ENCODE peak calls at places on chromosomes 2 and 18, in four cellular contexts. L is GM12878, Z is endothelial cell of umbilical vein, N is K562. O is an unnamed sample.

GRCh38 chr18:51857989-51858388 is 482.0 kb upstream of the DCC start:
- DNase-seq in N (no peak), L (no peak), Z (no peak), O (no peak)

GRCh38 chr2:109059474-109060165 is 69.4 kb upstream of the SH3RF3 start:
- DNase-seq in N (no peak), Z (no peak), L (no peak), O (no peak)

GRCh38 chr18:26804474-26804873 is 61.0 kb downstream of the AQP4 start:
- DNase-seq in L (no peak), N (no peak), Z (no peak), O (no peak)

GRCh38 chr2:85179541-85179940 is 46.3 kb downstream of the TCF7L1 start:
- DNase-seq in N (no peak), Z (peak), L (no peak), O (no peak)

GRCh38 chr2:31440764-31441163 is 26.2 kb upstream of the XDH start:
- DNase-seq in L (no peak), Z (no peak), N (no peak), O (peak)

GRCh38 chr2:242024751-242025355 is 155.3 kb downstream of the RTP5 start:
- DNase-seq in N (no peak), L (no peak), Z (no peak), O (no peak)

GRCh38 chr2:47534179-47534919 is 131.4 kb downstream of the MSH2 start:
- DNase-seq in Z (peak), N (peak), L (no peak), O (peak)

GRCh38 chr2:111898703-111899514 is 502 bp downstream of the MERTK start:
- DNase-seq in Z (peak), L (no peak), N (no peak), O (no peak)

GRCh38 chr18:5285326-5285725 is 10.2 kb downstream of the ZBTB14 start:
- DNase-seq in L (no peak), N (peak), Z (no peak), O (no peak)

GRCh38 chr2:10412380-10412779 is 35.7 kb downstream of the ODC1 start:
- DNase-seq in L (no peak), Z (peak), N (peak), O (peak)

GRCh38 chr2:208820289-208820688 is 413.7 kb downstream of the PTH2R start:
- DNase-seq in L (no peak), Z (no peak), N (peak), O (no peak)

GRCh38 chr2:8380026-8380425 is 301.8 kb upstream of the ID2 start:
- DNase-seq in Z (no peak), N (no peak), L (no peak), O (no peak)

GRCh38 chr2:128366746-128367511 is 48.3 kb upstream of the HS6ST1 start:
- DNase-seq in N (no peak), L (no peak), Z (no peak), O (no peak)

GRCh38 chr2:112065966-112066365 is 10.9 kb downstream of the TMEM87B start:
- DNase-seq in N (no peak), Z (peak), L (no peak), O (peak)

GRCh38 chr2:140122001-140122400 is 1341.8 kb upstream of the NXPH2 start:
- DNase-seq in Z (no peak), N (no peak), L (no peak), O (no peak)

GRCh38 chr2:17790539-17790938 is 25.7 kb upstream of the MSGN1 start:
- DNase-seq in Z (no peak), N (no peak), L (no peak), O (no peak)

GRCh38 chr2:239566995-239567580 is 166.3 kb upstream of the HDAC4 start:
- DNase-seq in L (no peak), Z (no peak), N (no peak), O (no peak)

GRCh38 chr2:120204417-120204816 is 18.8 kb downstream of the TMEM185B start:
- DNase-seq in N (no peak), Z (no peak), L (no peak), O (no peak)

GRCh38 chr2:146068051-146068450 is 1548.1 kb upstream of the ZEB2 start:
- DNase-seq in Z (no peak), N (no peak), L (no peak), O (peak)

GRCh38 chr2:185583058-185583816 is 155.4 kb upstream of the FSIP2 start:
- DNase-seq in L (no peak), Z (no peak), N (no peak), O (peak)

GRCh38 chr2:181104512-181105121 is 124.2 kb downstream of the UBE2E3 start:
- DNase-seq in L (no peak), Z (peak), N (peak), O (peak)

GRCh38 chr2:181103659-181104058 is 123.3 kb downstream of the UBE2E3 start:
- DNase-seq in Z (no peak), L (no peak), N (no peak), O (no peak)

GRCh38 chr2:181105562-181105961 is 125.2 kb downstream of the UBE2E3 start:
- DNase-seq in L (no peak), N (no peak), Z (no peak), O (no peak)

GRCh38 chr2:181106229-181106628 is 125.8 kb downstream of the UBE2E3 start:
- DNase-seq in N (no peak), Z (no peak), L (no peak), O (no peak)

DNA sequence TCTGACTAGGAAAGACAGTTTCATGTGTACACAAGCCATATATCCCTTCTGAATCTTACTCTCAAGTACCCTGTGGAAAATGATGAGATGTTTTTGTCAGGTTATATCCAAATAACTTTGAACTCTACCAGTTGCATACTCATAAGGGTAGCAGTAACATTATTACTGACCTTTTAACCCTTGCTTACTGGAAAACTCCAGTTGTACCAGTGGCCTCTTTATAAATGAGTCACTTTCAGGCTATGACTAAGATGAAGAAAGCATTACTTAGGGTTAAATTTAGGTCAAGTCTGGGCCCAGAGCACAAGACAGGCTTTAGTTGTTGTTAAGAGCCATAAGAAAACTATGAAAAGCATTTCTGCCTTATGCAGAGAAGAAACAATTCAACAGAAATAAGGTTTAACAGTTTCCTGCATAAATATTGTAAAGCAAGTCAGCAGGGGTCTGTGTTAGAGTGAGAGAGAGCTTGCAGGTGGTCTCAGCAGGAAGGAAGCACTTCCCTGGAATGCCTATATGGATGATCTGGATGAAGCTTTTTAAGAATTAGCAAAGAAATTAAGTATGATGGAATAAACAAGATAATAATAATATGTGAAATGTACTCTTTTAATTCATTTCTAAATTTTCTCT is 126.5 kb downstream of the UBE2E3 start:
- DNase-seq in N (peak), Z (peak), L (peak), O (peak)
- TF ChIP-seq FOS in N (no peak), Z (peak), L (no peak), O (peak)

GRCh38 chr2:190036071-190036470 is 26.5 kb downstream of the MSTN start:
- DNase-seq in L (no peak), N (no peak), Z (no peak), O (no peak)
- TF ChIP-seq FOS in L (no peak), N (no peak), Z (no peak), O (no peak)

GRCh38 chr2:220276736-220277444 is 649.5 kb downstream of the SLC4A3 start:
- DNase-seq in N (no peak), Z (no peak), L (no peak), O (peak)
- TF ChIP-seq FOS in N (no peak), Z (no peak), L (no peak), O (no peak)

GRCh38 chr2:240981273-240981672 is 17.1 kb upstream of the SNED1 start:
- DNase-seq in N (no peak), Z (no peak), L (no peak), O (peak)

GRCh38 chr2:240981871-240982800 is 16.3 kb upstream of the SNED1 start:
- DNase-seq in N (no peak), Z (no peak), L (no peak), O (no peak)

GRCh38 chr2:240982821-240983281 is 15.6 kb upstream of the SNED1 start:
- DNase-seq in L (no peak), Z (no peak), N (no peak), O (no peak)

GRCh38 chr2:240983996-240984498 is 14.4 kb upstream of the SNED1 start:
- DNase-seq in N (no peak), Z (no peak), L (no peak), O (no peak)

DNA sequence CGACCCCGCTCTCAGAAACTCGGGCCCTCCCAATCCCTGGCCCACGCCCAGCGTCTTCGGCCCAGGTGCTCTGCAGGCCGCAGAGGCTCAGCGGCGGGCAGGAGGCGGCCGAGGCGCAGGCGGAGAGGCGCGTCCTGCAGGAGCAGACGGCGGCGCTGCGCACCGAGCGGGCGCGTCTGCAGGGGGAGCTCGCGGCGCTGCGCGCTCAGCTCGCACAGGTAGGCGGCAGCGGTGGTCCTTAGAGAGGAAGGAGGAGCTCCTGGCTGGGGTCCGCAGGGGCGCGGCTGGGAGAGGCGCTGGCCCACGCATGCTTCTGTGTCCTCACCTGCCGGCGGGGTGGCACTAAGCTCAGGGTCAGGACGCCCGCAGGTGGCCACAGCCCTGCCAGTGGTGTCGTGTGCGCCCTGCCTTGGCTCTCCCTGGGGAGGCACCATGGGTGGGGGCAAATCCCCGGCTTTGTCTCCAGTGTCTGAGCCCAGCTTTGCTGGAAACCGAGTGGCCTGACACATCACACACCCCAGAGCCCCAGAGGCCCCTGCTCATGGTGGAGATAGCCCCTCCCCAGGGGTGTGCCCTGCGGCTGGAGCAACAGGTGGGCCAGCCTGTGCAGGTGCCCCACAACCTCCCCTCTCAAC is 14.9 kb upstream of the SNED1 start:
- DNase-seq in L (no peak), N (peak), Z (peak), O (peak)
- TF ChIP-seq FOS in L (no peak), N (no peak), Z (no peak), O (no peak)

DNA sequence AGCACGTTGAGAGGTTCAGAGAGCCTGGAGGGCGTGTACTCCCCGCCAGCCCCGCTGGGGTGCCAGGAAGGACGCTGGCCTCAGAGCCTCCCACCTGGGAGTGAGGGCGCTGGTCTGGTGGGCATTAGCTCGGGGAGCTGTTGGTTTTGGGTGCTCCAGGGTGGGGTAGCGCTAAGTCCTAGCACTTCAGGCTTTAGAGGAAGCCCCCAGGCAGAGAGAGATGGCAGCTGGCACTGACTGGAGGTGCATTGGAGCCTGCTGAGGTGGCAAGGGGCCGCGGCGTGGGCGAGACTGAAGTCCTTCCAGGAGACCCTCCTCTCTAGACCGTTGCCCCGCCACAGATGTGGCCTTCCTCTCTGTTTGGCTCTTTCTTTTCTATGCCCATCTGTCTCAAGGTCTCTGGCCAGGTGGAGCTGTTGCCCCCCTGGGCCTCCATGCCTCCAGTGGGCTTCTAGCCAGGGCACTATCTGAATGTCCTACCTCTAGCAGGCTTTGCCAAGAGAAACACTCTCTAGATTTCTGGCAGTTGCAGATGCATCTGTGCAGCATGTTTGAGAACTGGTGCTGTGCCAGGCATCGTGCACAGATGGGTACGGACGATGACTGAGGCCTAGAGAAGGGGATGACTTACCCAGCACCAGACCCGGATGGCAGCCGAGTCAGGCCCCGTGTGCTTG is 6.6 kb downstream of the CAPN10 start:
- DNase-seq in Z (no peak), L (no peak), N (no peak), O (no peak)
- TF ChIP-seq FOS in Z (no peak), L (no peak), N (no peak), O (no peak)

GRCh38 chr2:3204451-3204850 is 173.2 kb downstream of the EIPR1 start:
- DNase-seq in L (no peak), N (no peak), Z (no peak), O (no peak)

GRCh38 chr2:3205845-3206244 is 171.8 kb downstream of the EIPR1 start:
- DNase-seq in N (no peak), L (no peak), Z (no peak), O (no peak)

GRCh38 chr2:3202926-3203325 is 174.7 kb downstream of the EIPR1 start:
- DNase-seq in Z (no peak), N (no peak), L (no peak), O (no peak)

GRCh38 chr2:3203497-3204019 is 174.1 kb downstream of the EIPR1 start:
- DNase-seq in Z (no peak), N (no peak), L (no peak), O (no peak)

DNA sequence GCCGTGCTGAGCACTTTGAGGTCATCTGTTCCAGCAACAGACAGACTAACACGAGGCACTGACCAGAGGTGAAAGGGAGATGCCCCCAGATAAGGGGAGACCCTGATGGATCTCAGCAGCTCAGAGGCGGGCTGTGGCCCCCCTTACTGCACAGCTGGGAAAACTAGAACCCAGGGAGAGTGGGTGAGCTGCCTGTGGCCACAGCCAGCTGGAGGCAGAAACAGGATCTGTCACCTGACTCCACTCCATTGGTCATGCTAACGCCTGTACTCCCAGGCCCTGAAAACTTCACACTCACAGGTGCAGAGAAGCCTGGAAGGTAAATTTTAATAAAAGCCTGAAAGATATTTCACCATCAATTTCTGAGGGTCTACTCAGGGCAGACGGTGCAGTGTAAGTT is 173.6 kb downstream of the EIPR1 start:
- DNase-seq in N (no peak), L (no peak), Z (no peak), O (no peak)
- TF ChIP-seq FOS in N (no peak), L (no peak), Z (no peak), O (no peak)